ENCODE peak calls at places on chromosomes 6 and 20, in five cellular contexts. G is left lung, M is body of pancreas, T is testis, Y is psoas muscle. C is an unnamed sample. For H3K36me3, the result is how much of the 10 kb centered on the place peaks cover.

GRCh38 chr6:22809380-22809779 is 240.0 kb downstream of the HDGFL1 start:
- DNase-seq in M (no peak), Y (no peak), G (no peak), T (no peak), C (no peak)

GRCh38 chr6:115133790-115134189 is 791.0 kb upstream of the HS3ST5 start:
- DNase-seq in M (no peak), Y (no peak), G (no peak), T (no peak), C (no peak)

GRCh38 chr20:18596270-18596669 is 8.4 kb downstream of the DTD1 start:
- DNase-seq in Y (no peak), G (no peak), T (no peak), M (no peak), C (no peak)

GRCh38 chr20:53253668-53254067 is 281.5 kb downstream of the TSHZ2 start:
- DNase-seq in M (no peak), G (no peak), T (peak), Y (no peak), C (no peak)

GRCh38 chr6:112501705-112502104 is 154.6 kb downstream of the RFPL4B start:
- DNase-seq in T (peak), G (no peak), Y (no peak), M (no peak), C (peak)

GRCh38 chr20:4444404-4444803 is 277.3 kb upstream of the PRND start:
- DNase-seq in Y (no peak), G (no peak), M (no peak), T (no peak), C (no peak)

GRCh38 chr6:160069050-160069454 is 52.6 kb upstream of the SLC22A1 start:
- DNase-seq in Y (no peak), G (no peak), M (no peak), T (no peak), C (no peak)

GRCh38 chr6:33981421-33981820 is 164.5 kb downstream of the GRM4 start:
- DNase-seq in T (no peak), Y (no peak), G (no peak), M (no peak), C (no peak)

GRCh38 chr6:41535766-41536165 is 10.4 kb upstream of the FOXP4 start:
- DNase-seq in G (no peak), Y (no peak), T (no peak), M (no peak), C (no peak)

GRCh38 chr6:136345145-136345544 is 55.5 kb upstream of the BCLAF1 start:
- DNase-seq in M (no peak), Y (no peak), G (no peak), T (no peak), C (no peak)

GRCh38 chr6:683742-684440 is 9.0 kb downstream of the EXOC2 start:
- DNase-seq in G (no peak), M (no peak), Y (no peak), T (peak), C (no peak)

GRCh38 chr6:6684365-6684833 is 95.9 kb downstream of the LY86 start:
- DNase-seq in T (no peak), M (no peak), Y (no peak), G (no peak), C (no peak)

GRCh38 chr6:134389658-134390057 is 71.7 kb upstream of the SGK1 start:
- DNase-seq in Y (no peak), M (peak), T (no peak), G (no peak), C (no peak)

GRCh38 chr6:167894965-167895364 is 68.3 kb downstream of the AFDN start:
- DNase-seq in Y (no peak), M (no peak), T (no peak), G (no peak), C (no peak)

GRCh38 chr6:37202788-37203491 is 33.0 kb downstream of the PIM1 start:
- DNase-seq in T (no peak), G (no peak), Y (no peak), M (no peak), C (no peak)

GRCh38 chr20:34569598-34569997 is 11.1 kb downstream of the MAP1LC3A start:
- DNase-seq in G (no peak), Y (no peak), T (no peak), M (no peak), C (no peak)

GRCh38 chr20:34570859-34571306 is 12.4 kb downstream of the MAP1LC3A start:
- DNase-seq in G (no peak), Y (no peak), T (no peak), M (no peak), C (no peak)

GRCh38 chr20:34566978-34567884 is 8.7 kb downstream of the MAP1LC3A start:
- DNase-seq in Y (no peak), M (peak), G (no peak), T (no peak), C (no peak)

GRCh38 chr20:34564810-34565209 is 6.3 kb downstream of the MAP1LC3A start:
- DNase-seq in G (no peak), T (no peak), M (no peak), Y (no peak), C (peak)

GRCh38 chr20:34567885-34568865 is 9.7 kb downstream of the MAP1LC3A start:
- DNase-seq in M (no peak), T (no peak), Y (no peak), G (no peak), C (no peak)
- H3K36me3 ChIP-seq in M (under half), T (under half), Y (under half), G (under half), C (under half)

GRCh38 chr6:35173068-35174042 is 32.2 kb upstream of the TCP11 start:
- DNase-seq in Y (no peak), T (no peak), M (no peak), G (no peak), C (no peak)
- H3K36me3 ChIP-seq in Y (under half), T (under half), M (under half), G (under half), C (under half)

GRCh38 chr20:37308098-37309050 is 18.9 kb downstream of the MANBAL start:
- DNase-seq in M (no peak), Y (no peak), G (no peak), T (no peak), C (no peak)

GRCh38 chr20:37309941-37310590 is 20.6 kb downstream of the MANBAL start:
- DNase-seq in T (peak), Y (no peak), M (no peak), G (no peak), C (peak)

GRCh38 chr20:37311710-37312355 is 22.4 kb downstream of the MANBAL start:
- DNase-seq in G (no peak), T (no peak), M (no peak), Y (no peak), C (no peak)

GRCh38 chr20:37309290-37309689 is 19.8 kb downstream of the MANBAL start:
- DNase-seq in G (no peak), Y (no peak), M (no peak), T (no peak), C (no peak)

DNA sequence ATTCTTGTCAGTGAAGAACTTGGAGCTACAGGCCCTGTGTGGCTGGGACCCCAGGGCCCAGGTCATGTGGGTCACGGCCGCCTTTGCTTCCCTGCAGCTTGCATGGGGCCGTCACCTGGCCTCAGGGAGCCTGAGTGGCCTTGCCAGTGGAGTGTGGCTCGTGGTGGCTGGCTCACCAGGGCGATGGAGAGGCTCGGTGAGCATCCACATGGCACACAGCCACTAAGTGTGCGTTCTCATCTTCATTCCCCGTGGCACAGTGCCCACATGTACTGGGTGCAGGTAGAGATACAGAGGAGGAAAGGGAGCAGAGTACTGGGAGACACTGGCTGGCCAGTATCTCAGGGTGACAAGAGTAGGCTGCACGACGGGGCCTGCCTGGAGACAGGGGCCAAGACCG is 21.5 kb downstream of the MANBAL start:
- DNase-seq in T (no peak), M (no peak), G (no peak), Y (no peak), C (no peak)
- H3K36me3 ChIP-seq in T (under half), M (under half), G (under half), Y (under half), C (under half)

DNA sequence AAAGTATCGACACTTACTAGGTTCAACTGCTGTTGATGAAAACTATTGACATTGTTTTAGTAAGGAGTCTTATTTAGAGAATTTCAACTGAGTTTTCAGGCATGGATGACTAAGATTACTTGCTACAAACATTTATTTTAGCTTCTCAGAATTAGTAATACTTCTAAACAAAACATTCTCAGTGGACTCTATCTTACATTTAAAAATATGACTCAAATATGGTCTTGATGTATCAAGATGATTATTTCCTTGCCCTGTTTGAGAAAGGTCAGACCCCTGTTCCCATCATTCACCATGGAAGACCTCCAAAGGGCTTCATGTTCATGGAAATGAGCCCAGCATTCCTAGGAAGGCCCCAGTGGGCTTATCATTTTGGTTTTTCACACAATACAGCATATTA is 24.5 kb upstream of the TRPC4AP start:
- DNase-seq in M (no peak), T (no peak), G (no peak), Y (no peak), C (no peak)
- H3K36me3 ChIP-seq in M (under half), T (under half), G (under half), Y (under half), C (under half)

C was measured in adrenal gland.